ENCODE peak calls at places on chromosomes 1 and 21, in six cellular contexts. One of them, this sample, is unnamed.

GRCh38 chr1:42951588-42951987 is 7.1 kb downstream of the SLC2A1 start:
- DNase-seq in CD4-positive, alpha-beta T cell: no peak
- DNase-seq in neural crest cell: no peak
- DNase-seq in activated CD4-positive, alpha-beta T cell treated with anti-CD3 and anti-CD28 coated beads, Interleukin-2, amount 50 U/mL, for 1 hour: no peak
- DNase-seq in T47D: no peak
- DNase-seq in astrocyte: no peak
- DNase-seq in this sample: no peak

GRCh38 chr1:99691175-99691574 is 45.3 kb downstream of the PALMD start:
- DNase-seq in T47D: no peak
- DNase-seq in astrocyte: no peak
- DNase-seq in activated CD4-positive, alpha-beta T cell treated with anti-CD3 and anti-CD28 coated beads, Interleukin-2, amount 50 U/mL, for 1 hour: no peak
- DNase-seq in neural crest cell: no peak
- DNase-seq in CD4-positive, alpha-beta T cell: no peak
- DNase-seq in this sample: no peak

GRCh38 chr21:39847877-39848276 is 19.4 kb upstream of the PCP4 start:
- DNase-seq in astrocyte: no peak
- DNase-seq in neural crest cell: no peak
- DNase-seq in T47D: no peak
- DNase-seq in CD4-positive, alpha-beta T cell: no peak
- DNase-seq in activated CD4-positive, alpha-beta T cell treated with anti-CD3 and anti-CD28 coated beads, Interleukin-2, amount 50 U/mL, for 1 hour: no peak
- DNase-seq in this sample: no peak

GRCh38 chr1:99003911-99004269 is 771 bp downstream of the PLPPR5 start:
- DNase-seq in activated CD4-positive, alpha-beta T cell treated with anti-CD3 and anti-CD28 coated beads, Interleukin-2, amount 50 U/mL, for 1 hour: no peak
- DNase-seq in astrocyte: no peak
- DNase-seq in neural crest cell: peak
- DNase-seq in T47D: no peak
- DNase-seq in CD4-positive, alpha-beta T cell: no peak
- DNase-seq in this sample: no peak

GRCh38 chr1:172581779-172582178 is 48.8 kb downstream of the SUCO start:
- DNase-seq in T47D: no peak
- DNase-seq in activated CD4-positive, alpha-beta T cell treated with anti-CD3 and anti-CD28 coated beads, Interleukin-2, amount 50 U/mL, for 1 hour: no peak
- DNase-seq in neural crest cell: no peak
- DNase-seq in CD4-positive, alpha-beta T cell: no peak
- DNase-seq in astrocyte: peak
- DNase-seq in this sample: no peak

GRCh38 chr1:116411784-116412479 is 38.9 kb downstream of the ATP1A1 start:
- DNase-seq in activated CD4-positive, alpha-beta T cell treated with anti-CD3 and anti-CD28 coated beads, Interleukin-2, amount 50 U/mL, for 1 hour: no peak
- DNase-seq in CD4-positive, alpha-beta T cell: no peak
- DNase-seq in astrocyte: peak
- DNase-seq in T47D: no peak
- DNase-seq in neural crest cell: no peak
- DNase-seq in this sample: no peak

GRCh38 chr1:41192456-41193188 is 49.5 kb downstream of the SCMH1 start:
- DNase-seq in CD4-positive, alpha-beta T cell: no peak
- DNase-seq in neural crest cell: no peak
- DNase-seq in T47D: no peak
- DNase-seq in activated CD4-positive, alpha-beta T cell treated with anti-CD3 and anti-CD28 coated beads, Interleukin-2, amount 50 U/mL, for 1 hour: no peak
- DNase-seq in astrocyte: no peak
- DNase-seq in this sample: no peak

GRCh38 chr1:232403017-232403714 is 226.8 kb downstream of the SIPA1L2 start:
- DNase-seq in T47D: no peak
- DNase-seq in astrocyte: no peak
- DNase-seq in CD4-positive, alpha-beta T cell: no peak
- DNase-seq in neural crest cell: no peak
- DNase-seq in activated CD4-positive, alpha-beta T cell treated with anti-CD3 and anti-CD28 coated beads, Interleukin-2, amount 50 U/mL, for 1 hour: no peak
- DNase-seq in this sample: no peak